ENCODE peak calls at places on chromosomes 16 and 17, in five cellular contexts. P is HCT116, B is H1, Y is HepG2, T is K562. H is an unnamed sample.
A peak's percentile ranks its signal among the peaks of the same experiment; 100 is the strongest.

GRCh38 chr16:84582958-84583516 is 34.8 kb downstream of the COTL1 start:
- DNase-seq in Y (no peak), P (no peak), T (no peak), B (no peak), H (no peak)

GRCh38 chr17:62757518-62757951 is 50.6 kb downstream of the MARCHF10 start:
- DNase-seq in P (no peak), Y (no peak), B (no peak), T (no peak), H (no peak)

GRCh38 chr17:50769884-50770283 is 2.6 kb upstream of the ANKRD40CL start:
- DNase-seq in Y (no peak), T (no peak), B (no peak), P (no peak), H (no peak)

GRCh38 chr16:35194681-35195080 is 1735.3 kb downstream of the TP53TG3F start:
- DNase-seq in P (no peak), B (no peak), T (no peak), Y (no peak), H (no peak)

GRCh38 chr16:59658572-59658971 is 924.5 kb upstream of the GOT2 start:
- DNase-seq in T (no peak), P (no peak), Y (no peak), B (no peak), H (no peak)

GRCh38 chr17:36524428-36524876 is 10.2 kb downstream of the MYO19 start:
- DNase-seq in B (no peak), Y (no peak), T (no peak), P (no peak), H (no peak)

GRCh38 chr17:67260051-67260987 is 15.3 kb upstream of the HELZ start:
- DNase-seq in Y (peak; percentile 77), P (no peak), B (no peak), T (no peak), H (no peak)

GRCh38 chr16:69397821-69398521 is 12.2 kb upstream of the TERF2 start:
- DNase-seq in T (peak; percentile 62), Y (peak; percentile 87), P (peak; percentile 76), B (no peak), H (peak; percentile 19)

GRCh38 chr16:66948034-66948821 is 12.8 kb upstream of the CES3 start:
- DNase-seq in T (no peak), P (no peak), Y (no peak), B (no peak), H (no peak)

GRCh38 chr16:3122926-3123570 is 10.7 kb downstream of the ZNF205 start:
- DNase-seq in P (no peak), Y (no peak), T (no peak), B (no peak), H (no peak)

GRCh38 chr16:57946181-57946801 is 24.6 kb downstream of the CNGB1 start:
- DNase-seq in B (no peak), P (no peak), Y (no peak), T (no peak), H (no peak)

GRCh38 chr17:64688481-64688880 is 26.4 kb upstream of the SMURF2 start:
- DNase-seq in T (no peak), B (no peak), Y (no peak), P (no peak), H (no peak)

GRCh38 chr17:80802626-80803450 is 188.8 kb upstream of the CHMP6 start:
- DNase-seq in P (no peak), B (no peak), Y (no peak), T (no peak), H (no peak)

GRCh38 chr16:74793571-74793970 is 19.0 kb upstream of the FA2H start:
- DNase-seq in P (no peak), T (no peak), B (no peak), Y (no peak), H (no peak)

GRCh38 chr16:50381679-50382440 is 13.1 kb upstream of the BRD7 start:
- DNase-seq in T (peak; percentile 40), P (no peak), Y (peak; percentile 68), B (no peak), H (no peak)

GRCh38 chr16:80056334-80056733 is 455.8 kb upstream of the MAF start:
- DNase-seq in P (no peak), B (no peak), T (no peak), Y (no peak), H (no peak)

GRCh38 chr17:44353656-44354331 is 8.7 kb downstream of the GRN start:
- DNase-seq in T (no peak), B (no peak), P (no peak), Y (no peak), H (no peak)

GRCh38 chr17:48594412-48595106 is 980 bp upstream of the HOXB5 start:
- DNase-seq in P (no peak), Y (no peak), T (no peak), B (no peak), H (no peak)

GRCh38 chr17:8192070-8192815 is 2.3 kb upstream of the BORCS6 start:
- DNase-seq in B (no peak), P (no peak), Y (peak; percentile 93), T (peak; percentile 91), H (peak; percentile 87)

GRCh38 chr16:74868501-74868900 is 93.9 kb upstream of the FA2H start:
- DNase-seq in B (no peak), Y (peak; percentile 76), P (no peak), T (no peak), H (no peak)

GRCh38 chr16:1773703-1774455 is 945 bp upstream of the MRPS34 start:
- DNase-seq in P (no peak), B (no peak), Y (no peak), T (no peak), H (no peak)

GRCh38 chr17:43667506-43668438 is 6.0 kb upstream of the MEOX1 start:
- DNase-seq in T (no peak), Y (peak; percentile 89), B (no peak), P (no peak), H (no peak)

GRCh38 chr16:81237942-81238295 is 570 bp upstream of the BCO1 start:
- DNase-seq in B (no peak), T (no peak), Y (no peak), P (no peak), H (no peak)
- H3K9ac ChIP-seq in B (no peak overlapping the region), T (no peak overlapping the region), Y (no peak overlapping the region), P (no peak overlapping the region), H (no peak overlapping the region)

GRCh38 chr16:64459821-64460220 is 662.0 kb downstream of the CDH11 start:
- DNase-seq in P (no peak), Y (no peak), B (no peak), T (no peak), H (no peak)
- TF ChIP-seq POLR2A in P (no peak), Y (no peak), B (no peak), T (no peak), H (no peak)

DNA sequence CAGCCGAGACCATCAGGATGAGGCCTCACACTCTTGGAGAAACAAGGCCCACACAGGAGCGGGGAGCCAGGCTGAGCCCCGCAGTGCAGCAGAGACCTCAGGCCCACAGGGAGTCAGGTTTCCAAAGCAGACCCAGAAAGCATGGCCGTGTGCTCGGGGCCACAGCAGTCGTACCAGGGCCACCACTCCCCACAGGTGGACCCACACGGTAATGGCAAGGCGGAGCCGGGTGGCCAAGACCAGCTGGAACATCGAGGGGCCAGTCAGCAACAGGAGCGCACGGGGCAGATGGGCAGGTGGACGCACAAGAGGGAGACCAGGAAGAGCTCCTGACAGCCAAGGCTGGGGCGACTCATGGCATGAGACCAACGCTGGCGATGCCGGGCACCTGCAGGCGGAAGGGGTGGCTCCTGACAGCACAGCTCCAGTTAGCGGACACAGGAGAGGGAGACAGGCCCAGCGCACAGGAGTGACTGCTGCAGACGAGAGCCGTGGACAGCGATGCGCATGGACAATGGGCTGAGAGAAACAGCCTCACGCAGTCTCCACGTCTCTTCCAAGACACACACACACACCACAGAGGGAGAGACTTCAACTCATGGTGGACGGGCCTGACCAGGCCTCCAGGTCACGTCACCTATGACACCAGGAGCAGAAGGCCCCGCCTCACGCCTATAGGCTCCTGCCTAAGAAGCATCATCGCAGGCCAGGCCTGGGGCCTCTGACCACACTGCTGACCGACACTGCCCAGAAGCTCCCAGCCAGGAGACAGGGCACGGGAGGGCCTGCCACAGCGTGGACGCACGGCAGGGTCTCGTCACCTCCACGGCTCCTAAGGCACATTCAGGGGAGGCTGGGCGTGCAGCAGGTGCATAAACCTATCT is 58.6 kb downstream of the ZNF778 start:
- DNase-seq in Y (no peak), B (no peak), P (no peak), T (no peak), H (no peak)
- TF ChIP-seq ATF3 in Y (no peak), B (no peak), P (no peak), T (no peak), H (no peak)

GRCh38 chr16:17511340-17511739 is 40.6 kb upstream of the XYLT1 start:
- DNase-seq in B (no peak), Y (no peak), P (no peak), T (no peak), H (no peak)

GRCh38 chr16:17515421-17516210 is 44.9 kb upstream of the XYLT1 start:
- DNase-seq in P (no peak), B (no peak), T (no peak), Y (no peak), H (no peak)

GRCh38 chr16:17509194-17509593 is 38.4 kb upstream of the XYLT1 start:
- DNase-seq in B (no peak), P (no peak), T (no peak), Y (no peak), H (no peak)

GRCh38 chr16:17510532-17510931 is 39.8 kb upstream of the XYLT1 start:
- DNase-seq in Y (no peak), T (no peak), P (no peak), B (no peak), H (no peak)

DNA sequence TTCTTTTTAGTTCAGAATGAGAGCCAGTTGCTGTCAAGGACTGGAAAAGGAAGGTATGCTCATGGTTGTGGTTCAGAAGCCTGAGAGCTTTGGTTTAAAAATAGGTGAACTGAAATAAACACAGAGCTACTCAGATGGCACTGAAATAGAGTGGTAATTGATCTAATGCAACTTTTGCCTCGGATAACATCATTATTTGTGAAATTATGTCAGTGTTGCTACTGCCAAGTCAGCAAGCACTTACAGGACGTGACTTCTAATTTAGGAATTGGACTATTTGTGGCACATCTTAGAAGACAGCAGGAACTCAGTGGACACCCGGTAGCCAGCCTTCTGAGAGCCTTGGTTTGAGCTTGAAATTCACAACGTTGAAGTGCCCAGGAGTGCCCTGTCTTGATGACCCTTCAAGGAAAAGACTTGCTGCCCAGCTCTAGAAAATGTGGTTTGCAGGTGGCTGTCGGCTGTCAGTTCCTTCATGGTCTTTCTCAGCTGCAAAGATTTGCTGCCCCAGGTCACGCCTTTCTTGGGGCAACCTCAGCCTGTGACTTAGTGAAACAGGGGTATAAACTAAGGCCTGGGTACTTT is 42.0 kb upstream of the XYLT1 start:
- DNase-seq in P (no peak), Y (no peak), T (no peak), B (no peak), H (no peak)
- H3K9ac ChIP-seq in P (no peak overlapping the region), Y (no peak overlapping the region), T (no peak overlapping the region), B (no peak overlapping the region), H (no peak overlapping the region)

DNA sequence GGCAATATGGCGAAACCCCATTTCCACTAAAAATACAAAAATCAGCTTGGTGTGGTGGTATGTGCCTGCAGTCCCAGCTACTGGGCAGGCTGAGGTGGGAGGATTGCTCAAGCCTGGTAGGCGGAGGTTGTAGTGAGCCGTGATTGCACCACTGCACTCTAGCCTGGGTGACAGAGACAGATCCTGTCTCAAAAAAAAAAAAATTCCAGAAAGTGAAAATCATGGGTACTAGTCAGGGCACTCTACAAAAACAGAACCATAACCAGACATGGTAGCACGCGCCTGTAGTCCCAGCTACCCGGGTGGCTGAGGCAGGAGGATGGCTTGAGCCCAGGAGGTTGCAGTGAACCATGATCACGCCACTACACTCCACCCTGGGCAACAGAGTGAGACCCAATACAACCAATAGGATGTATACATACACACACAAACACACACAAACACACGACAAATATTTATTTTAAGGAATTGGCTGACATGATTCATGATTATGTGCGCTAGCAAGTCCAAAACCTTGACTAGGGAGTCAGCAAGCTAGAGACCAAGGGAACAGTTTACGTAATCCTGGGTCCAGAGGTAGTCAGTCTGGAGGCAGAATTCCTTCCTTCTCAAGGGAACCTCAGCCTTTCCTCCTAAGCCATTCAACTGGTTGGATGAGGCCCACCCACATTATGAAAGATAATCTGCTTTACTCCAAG is 11.6 kb upstream of the GP1BA start:
- DNase-seq in T (no peak), B (no peak), P (no peak), Y (peak; percentile 65), H (no peak)
- TF ChIP-seq POLR2A in T (no peak), B (no peak), P (no peak), Y (peak; percentile 14), H (no peak)